ENCODE peak calls at places on chromosomes 13 and 19, in eight cellular contexts. One of them, this sample, is unnamed.

GRCh38 chr19:3983936-3984583 is 1.2 kb downstream of the EEF2 start:
- DNase-seq in NCI-H1092: no peak
- DNase-seq in ACHN: peak
- DNase-seq in foreskin fibroblast: peak
- DNase-seq in neural progenitor cell: no peak
- DNase-seq in choroid plexus epithelial cell: peak
- DNase-seq in activated CD8-positive, alpha-beta memory T cell treated with anti-CD3 and anti-CD28 coated beads for 48 hours: no peak
- DNase-seq in GOT3: no peak
- DNase-seq in this sample: no peak

GRCh38 chr19:6423499-6424189 is 967 bp downstream of the KHSRP start:
- DNase-seq in NCI-H1092: no peak
- DNase-seq in ACHN: peak
- DNase-seq in foreskin fibroblast: peak
- DNase-seq in neural progenitor cell: peak
- DNase-seq in choroid plexus epithelial cell: peak
- DNase-seq in activated CD8-positive, alpha-beta memory T cell treated with anti-CD3 and anti-CD28 coated beads for 48 hours: no peak
- DNase-seq in GOT3: no peak
- DNase-seq in this sample: no peak

GRCh38 chr19:46271488-46272197 is 25.2 kb upstream of the HIF3A start:
- DNase-seq in NCI-H1092: no peak
- DNase-seq in ACHN: peak
- DNase-seq in foreskin fibroblast: peak
- DNase-seq in neural progenitor cell: no peak
- DNase-seq in choroid plexus epithelial cell: peak
- DNase-seq in activated CD8-positive, alpha-beta memory T cell treated with anti-CD3 and anti-CD28 coated beads for 48 hours: no peak
- DNase-seq in GOT3: no peak
- DNase-seq in this sample: no peak

GRCh38 chr19:21585491-21585890 is 80.1 kb downstream of the ZNF429 start:
- DNase-seq in NCI-H1092: no peak
- DNase-seq in ACHN: no peak
- DNase-seq in foreskin fibroblast: no peak
- DNase-seq in neural progenitor cell: no peak
- DNase-seq in choroid plexus epithelial cell: no peak
- DNase-seq in activated CD8-positive, alpha-beta memory T cell treated with anti-CD3 and anti-CD28 coated beads for 48 hours: no peak
- DNase-seq in GOT3: no peak
- DNase-seq in this sample: no peak

GRCh38 chr13:43390582-43390981 is 367.2 kb downstream of the DNAJC15 start:
- DNase-seq in NCI-H1092: no peak
- DNase-seq in ACHN: no peak
- DNase-seq in foreskin fibroblast: no peak
- DNase-seq in neural progenitor cell: no peak
- DNase-seq in choroid plexus epithelial cell: no peak
- DNase-seq in activated CD8-positive, alpha-beta memory T cell treated with anti-CD3 and anti-CD28 coated beads for 48 hours: no peak
- DNase-seq in GOT3: no peak
- DNase-seq in this sample: no peak

GRCh38 chr19:40270362-40271089 is 14.6 kb downstream of the AKT2 start:
- DNase-seq in NCI-H1092: no peak
- DNase-seq in ACHN: no peak
- DNase-seq in foreskin fibroblast: no peak
- DNase-seq in neural progenitor cell: peak
- DNase-seq in choroid plexus epithelial cell: no peak
- DNase-seq in activated CD8-positive, alpha-beta memory T cell treated with anti-CD3 and anti-CD28 coated beads for 48 hours: no peak
- DNase-seq in GOT3: no peak
- DNase-seq in this sample: no peak

GRCh38 chr19:48963371-48964204 is 1.5 kb upstream of the FTL start:
- DNase-seq in NCI-H1092: no peak
- DNase-seq in ACHN: peak
- DNase-seq in foreskin fibroblast: peak
- DNase-seq in neural progenitor cell: peak
- DNase-seq in choroid plexus epithelial cell: peak
- DNase-seq in activated CD8-positive, alpha-beta memory T cell treated with anti-CD3 and anti-CD28 coated beads for 48 hours: no peak
- DNase-seq in GOT3: peak
- DNase-seq in this sample: no peak

GRCh38 chr13:63481334-63481733 is 2065.7 kb upstream of the PCDH20 start:
- DNase-seq in NCI-H1092: peak
- DNase-seq in ACHN: no peak
- DNase-seq in foreskin fibroblast: peak
- DNase-seq in neural progenitor cell: no peak
- DNase-seq in choroid plexus epithelial cell: peak
- DNase-seq in activated CD8-positive, alpha-beta memory T cell treated with anti-CD3 and anti-CD28 coated beads for 48 hours: no peak
- DNase-seq in GOT3: no peak
- DNase-seq in this sample: no peak

GRCh38 chr13:19061278-19061677 is 120.3 kb downstream of the TUBA3C start:
- DNase-seq in NCI-H1092: no peak
- DNase-seq in ACHN: no peak
- DNase-seq in foreskin fibroblast: no peak
- DNase-seq in neural progenitor cell: no peak
- DNase-seq in choroid plexus epithelial cell: no peak
- DNase-seq in activated CD8-positive, alpha-beta memory T cell treated with anti-CD3 and anti-CD28 coated beads for 48 hours: no peak
- DNase-seq in GOT3: no peak
- DNase-seq in this sample: no peak

GRCh38 chr19:33297401-33298145 is 4.8 kb downstream of the CEBPA start:
- DNase-seq in NCI-H1092: no peak
- DNase-seq in ACHN: no peak
- DNase-seq in foreskin fibroblast: no peak
- DNase-seq in neural progenitor cell: no peak
- DNase-seq in choroid plexus epithelial cell: no peak
- DNase-seq in activated CD8-positive, alpha-beta memory T cell treated with anti-CD3 and anti-CD28 coated beads for 48 hours: no peak
- DNase-seq in GOT3: no peak
- DNase-seq in this sample: no peak

GRCh38 chr13:37076818-37077217 is 17.3 kb upstream of the SUPT20H start:
- DNase-seq in NCI-H1092: no peak
- DNase-seq in ACHN: no peak
- DNase-seq in foreskin fibroblast: no peak
- DNase-seq in neural progenitor cell: no peak
- DNase-seq in choroid plexus epithelial cell: no peak
- DNase-seq in activated CD8-positive, alpha-beta memory T cell treated with anti-CD3 and anti-CD28 coated beads for 48 hours: no peak
- DNase-seq in GOT3: no peak
- DNase-seq in this sample: no peak

GRCh38 chr19:51396175-51396574 is 5.8 kb upstream of the C19orf84 start:
- DNase-seq in NCI-H1092: no peak
- DNase-seq in ACHN: no peak
- DNase-seq in foreskin fibroblast: no peak
- DNase-seq in neural progenitor cell: no peak
- DNase-seq in choroid plexus epithelial cell: no peak
- DNase-seq in activated CD8-positive, alpha-beta memory T cell treated with anti-CD3 and anti-CD28 coated beads for 48 hours: no peak
- DNase-seq in GOT3: no peak
- DNase-seq in this sample: no peak

GRCh38 chr13:20938302-20938701 is 35.8 kb upstream of the XPO4 start:
- DNase-seq in NCI-H1092: no peak
- DNase-seq in ACHN: no peak
- DNase-seq in foreskin fibroblast: no peak
- DNase-seq in neural progenitor cell: no peak
- DNase-seq in choroid plexus epithelial cell: no peak
- DNase-seq in activated CD8-positive, alpha-beta memory T cell treated with anti-CD3 and anti-CD28 coated beads for 48 hours: no peak
- DNase-seq in GOT3: no peak
- DNase-seq in this sample: no peak

GRCh38 chr13:25733061-25733491 is 318.7 kb downstream of the SHISA2 start:
- DNase-seq in NCI-H1092: no peak
- DNase-seq in ACHN: peak
- DNase-seq in foreskin fibroblast: no peak
- DNase-seq in neural progenitor cell: no peak
- DNase-seq in choroid plexus epithelial cell: peak
- DNase-seq in activated CD8-positive, alpha-beta memory T cell treated with anti-CD3 and anti-CD28 coated beads for 48 hours: no peak
- DNase-seq in GOT3: no peak
- DNase-seq in this sample: no peak

GRCh38 chr13:109274188-109274821 is 512.1 kb downstream of the IRS2 start:
- DNase-seq in NCI-H1092: no peak
- DNase-seq in ACHN: peak
- DNase-seq in foreskin fibroblast: peak
- DNase-seq in neural progenitor cell: peak
- DNase-seq in choroid plexus epithelial cell: peak
- DNase-seq in activated CD8-positive, alpha-beta memory T cell treated with anti-CD3 and anti-CD28 coated beads for 48 hours: no peak
- DNase-seq in GOT3: no peak
- DNase-seq in this sample: no peak

GRCh38 chr19:33227242-33227650 is 1.6 kb upstream of the SLC7A10 start:
- DNase-seq in NCI-H1092: no peak
- DNase-seq in ACHN: no peak
- DNase-seq in foreskin fibroblast: no peak
- DNase-seq in neural progenitor cell: no peak
- DNase-seq in choroid plexus epithelial cell: peak
- DNase-seq in activated CD8-positive, alpha-beta memory T cell treated with anti-CD3 and anti-CD28 coated beads for 48 hours: no peak
- DNase-seq in GOT3: no peak
- DNase-seq in this sample: no peak

GRCh38 chr19:3042545-3043267 is 13.6 kb upstream of the TLE2 start:
- DNase-seq in NCI-H1092: no peak
- DNase-seq in ACHN: no peak
- DNase-seq in foreskin fibroblast: peak
- DNase-seq in neural progenitor cell: no peak
- DNase-seq in choroid plexus epithelial cell: peak
- DNase-seq in activated CD8-positive, alpha-beta memory T cell treated with anti-CD3 and anti-CD28 coated beads for 48 hours: no peak
- DNase-seq in GOT3: no peak
- DNase-seq in this sample: no peak

GRCh38 chr19:16850133-16850532 is 20.9 kb downstream of the SIN3B start:
- DNase-seq in NCI-H1092: no peak
- DNase-seq in ACHN: no peak
- DNase-seq in foreskin fibroblast: peak
- DNase-seq in neural progenitor cell: no peak
- DNase-seq in choroid plexus epithelial cell: peak
- DNase-seq in activated CD8-positive, alpha-beta memory T cell treated with anti-CD3 and anti-CD28 coated beads for 48 hours: no peak
- DNase-seq in GOT3: no peak
- DNase-seq in this sample: no peak

GRCh38 chr13:57716295-57716694 is 84.8 kb downstream of the PCDH17 start:
- DNase-seq in NCI-H1092: no peak
- DNase-seq in ACHN: peak
- DNase-seq in foreskin fibroblast: no peak
- DNase-seq in neural progenitor cell: no peak
- DNase-seq in choroid plexus epithelial cell: no peak
- DNase-seq in activated CD8-positive, alpha-beta memory T cell treated with anti-CD3 and anti-CD28 coated beads for 48 hours: no peak
- DNase-seq in GOT3: no peak
- DNase-seq in this sample: no peak

GRCh38 chr19:18317998-18318800 is 4.7 kb downstream of the LSM4 start:
- DNase-seq in NCI-H1092: no peak
- DNase-seq in ACHN: no peak
- DNase-seq in foreskin fibroblast: no peak
- DNase-seq in neural progenitor cell: no peak
- DNase-seq in choroid plexus epithelial cell: no peak
- DNase-seq in activated CD8-positive, alpha-beta memory T cell treated with anti-CD3 and anti-CD28 coated beads for 48 hours: no peak
- DNase-seq in GOT3: no peak
- DNase-seq in this sample: peak

GRCh38 chr19:6580313-6580712 is 10.6 kb downstream of the CD70 start:
- DNase-seq in NCI-H1092: no peak
- DNase-seq in ACHN: peak
- DNase-seq in foreskin fibroblast: no peak
- DNase-seq in neural progenitor cell: no peak
- DNase-seq in choroid plexus epithelial cell: no peak
- DNase-seq in activated CD8-positive, alpha-beta memory T cell treated with anti-CD3 and anti-CD28 coated beads for 48 hours: no peak
- DNase-seq in GOT3: peak
- DNase-seq in this sample: no peak

GRCh38 chr13:111906306-111906705 is 160.6 kb upstream of the SOX1 start:
- DNase-seq in NCI-H1092: no peak
- DNase-seq in ACHN: no peak
- DNase-seq in foreskin fibroblast: no peak
- DNase-seq in neural progenitor cell: no peak
- DNase-seq in choroid plexus epithelial cell: no peak
- DNase-seq in activated CD8-positive, alpha-beta memory T cell treated with anti-CD3 and anti-CD28 coated beads for 48 hours: no peak
- DNase-seq in GOT3: no peak
- DNase-seq in this sample: no peak

GRCh38 chr13:79483302-79483701 is 2.3 kb downstream of the NDFIP2 start:
- DNase-seq in NCI-H1092: no peak
- DNase-seq in ACHN: peak
- DNase-seq in foreskin fibroblast: peak
- DNase-seq in neural progenitor cell: no peak
- DNase-seq in choroid plexus epithelial cell: peak
- DNase-seq in activated CD8-positive, alpha-beta memory T cell treated with anti-CD3 and anti-CD28 coated beads for 48 hours: no peak
- DNase-seq in GOT3: no peak
- DNase-seq in this sample: no peak

GRCh38 chr13:42396501-42396900 is 124.5 kb downstream of the AKAP11 start:
- DNase-seq in NCI-H1092: no peak
- DNase-seq in ACHN: no peak
- DNase-seq in foreskin fibroblast: no peak
- DNase-seq in neural progenitor cell: no peak
- DNase-seq in choroid plexus epithelial cell: no peak
- DNase-seq in activated CD8-positive, alpha-beta memory T cell treated with anti-CD3 and anti-CD28 coated beads for 48 hours: no peak
- DNase-seq in GOT3: no peak
- DNase-seq in this sample: no peak

GRCh38 chr19:46959962-46960556 is 59.6 kb upstream of the NPAS1 start:
- DNase-seq in NCI-H1092: no peak
- DNase-seq in ACHN: no peak
- DNase-seq in foreskin fibroblast: no peak
- DNase-seq in neural progenitor cell: no peak
- DNase-seq in choroid plexus epithelial cell: peak
- DNase-seq in activated CD8-positive, alpha-beta memory T cell treated with anti-CD3 and anti-CD28 coated beads for 48 hours: no peak
- DNase-seq in GOT3: no peak
- DNase-seq in this sample: no peak

GRCh38 chr13:63607153-63607552 is 2191.5 kb upstream of the PCDH20 start:
- DNase-seq in NCI-H1092: no peak
- DNase-seq in ACHN: no peak
- DNase-seq in foreskin fibroblast: no peak
- DNase-seq in neural progenitor cell: no peak
- DNase-seq in choroid plexus epithelial cell: no peak
- DNase-seq in activated CD8-positive, alpha-beta memory T cell treated with anti-CD3 and anti-CD28 coated beads for 48 hours: no peak
- DNase-seq in GOT3: no peak
- DNase-seq in this sample: no peak

GRCh38 chr19:38580080-38580479 is 37.7 kb downstream of the MAP4K1 start:
- DNase-seq in NCI-H1092: no peak
- DNase-seq in ACHN: no peak
- DNase-seq in foreskin fibroblast: no peak
- DNase-seq in neural progenitor cell: no peak
- DNase-seq in choroid plexus epithelial cell: no peak
- DNase-seq in activated CD8-positive, alpha-beta memory T cell treated with anti-CD3 and anti-CD28 coated beads for 48 hours: no peak
- DNase-seq in GOT3: no peak
- DNase-seq in this sample: no peak

GRCh38 chr13:68736961-68737360 is 1370.7 kb upstream of the ATXN8OS start:
- DNase-seq in NCI-H1092: no peak
- DNase-seq in ACHN: no peak
- DNase-seq in foreskin fibroblast: peak
- DNase-seq in neural progenitor cell: no peak
- DNase-seq in choroid plexus epithelial cell: no peak
- DNase-seq in activated CD8-positive, alpha-beta memory T cell treated with anti-CD3 and anti-CD28 coated beads for 48 hours: no peak
- DNase-seq in GOT3: no peak
- DNase-seq in this sample: no peak

GRCh38 chr19:16851031-16851712 is 22.0 kb downstream of the SIN3B start:
- DNase-seq in NCI-H1092: no peak
- DNase-seq in ACHN: peak
- DNase-seq in foreskin fibroblast: peak
- DNase-seq in neural progenitor cell: no peak
- DNase-seq in choroid plexus epithelial cell: peak
- DNase-seq in activated CD8-positive, alpha-beta memory T cell treated with anti-CD3 and anti-CD28 coated beads for 48 hours: no peak
- DNase-seq in GOT3: no peak
- DNase-seq in this sample: no peak

GRCh38 chr13:98972627-98973026 is 5.2 kb downstream of the DOCK9 start:
- DNase-seq in NCI-H1092: no peak
- DNase-seq in ACHN: peak
- DNase-seq in foreskin fibroblast: peak
- DNase-seq in neural progenitor cell: peak
- DNase-seq in choroid plexus epithelial cell: peak
- DNase-seq in activated CD8-positive, alpha-beta memory T cell treated with anti-CD3 and anti-CD28 coated beads for 48 hours: no peak
- DNase-seq in GOT3: no peak
- DNase-seq in this sample: no peak

GRCh38 chr19:35107541-35107939 is 8.1 kb upstream of the FXYD3 start:
- DNase-seq in NCI-H1092: no peak
- DNase-seq in ACHN: no peak
- DNase-seq in foreskin fibroblast: peak
- DNase-seq in neural progenitor cell: no peak
- DNase-seq in choroid plexus epithelial cell: peak
- DNase-seq in activated CD8-positive, alpha-beta memory T cell treated with anti-CD3 and anti-CD28 coated beads for 48 hours: no peak
- DNase-seq in GOT3: no peak
- DNase-seq in this sample: no peak

GRCh38 chr13:112634102-112634501 is 46.1 kb upstream of the TUBGCP3 start:
- DNase-seq in NCI-H1092: no peak
- DNase-seq in ACHN: no peak
- DNase-seq in foreskin fibroblast: no peak
- DNase-seq in neural progenitor cell: no peak
- DNase-seq in choroid plexus epithelial cell: no peak
- DNase-seq in activated CD8-positive, alpha-beta memory T cell treated with anti-CD3 and anti-CD28 coated beads for 48 hours: no peak
- DNase-seq in GOT3: no peak
- DNase-seq in this sample: no peak

GRCh38 chr19:49861541-49862410 is 5.6 kb downstream of the PNKP start:
- DNase-seq in NCI-H1092: no peak
- DNase-seq in ACHN: no peak
- DNase-seq in foreskin fibroblast: no peak
- DNase-seq in neural progenitor cell: no peak
- DNase-seq in choroid plexus epithelial cell: no peak
- DNase-seq in activated CD8-positive, alpha-beta memory T cell treated with anti-CD3 and anti-CD28 coated beads for 48 hours: no peak
- DNase-seq in GOT3: no peak
- DNase-seq in this sample: no peak

GRCh38 chr13:77528834-77529500 is 6.5 kb upstream of the SCEL start:
- DNase-seq in NCI-H1092: no peak
- DNase-seq in ACHN: no peak
- DNase-seq in foreskin fibroblast: no peak
- DNase-seq in neural progenitor cell: no peak
- DNase-seq in choroid plexus epithelial cell: no peak
- DNase-seq in activated CD8-positive, alpha-beta memory T cell treated with anti-CD3 and anti-CD28 coated beads for 48 hours: no peak
- DNase-seq in GOT3: no peak
- DNase-seq in this sample: no peak